ENCODE peak calls at places on chromosomes 4 and X, in four cellular contexts. One of them, this sample, is unnamed.

GRCh38 chrX:31546130-31546529 is 474.3 kb upstream of the FTHL17 start:
- DNase-seq in HCT116: no peak
- DNase-seq in K562: peak; percentile 7
- DNase-seq in HepG2: no peak
- DNase-seq in this sample: no peak

GRCh38 chrX:56783450-56783831 is 54.4 kb downstream of the NBDY start:
- DNase-seq in HepG2: no peak
- DNase-seq in K562: peak; percentile 17
- DNase-seq in HCT116: no peak
- DNase-seq in this sample: no peak

GRCh38 chr4:106058919-106059318 is 163.6 kb downstream of the NPNT start:
- DNase-seq in HepG2: no peak
- DNase-seq in K562: no peak
- DNase-seq in HCT116: no peak
- DNase-seq in this sample: no peak

GRCh38 chr4:176769519-176769918 is 23.2 kb downstream of the VEGFC start:
- DNase-seq in HepG2: no peak
- DNase-seq in HCT116: no peak
- DNase-seq in K562: no peak
- DNase-seq in this sample: no peak

GRCh38 chr4:73090738-73091137 is 21.2 kb upstream of the COX18 start:
- DNase-seq in K562: no peak
- DNase-seq in HepG2: no peak
- DNase-seq in HCT116: no peak
- DNase-seq in this sample: no peak

GRCh38 chr4:165560941-165561340 is 182.1 kb downstream of the CPE start:
- DNase-seq in K562: no peak
- DNase-seq in HCT116: no peak
- DNase-seq in HepG2: no peak
- DNase-seq in this sample: no peak

GRCh38 chr4:156888762-156889161 is 82.8 kb downstream of the PDGFC start:
- DNase-seq in HepG2: no peak
- DNase-seq in K562: no peak
- DNase-seq in HCT116: no peak
- DNase-seq in this sample: no peak

GRCh38 chr4:143700420-143701352 is at the start of gene FREM3:
- DNase-seq in HepG2: no peak
- DNase-seq in HCT116: no peak
- DNase-seq in K562: no peak
- DNase-seq in this sample: no peak

GRCh38 chr4:145545538-145546224 is 64.0 kb downstream of the SMAD1 start:
- DNase-seq in HepG2: no peak
- DNase-seq in K562: no peak
- DNase-seq in HCT116: peak; percentile 41
- DNase-seq in this sample: peak; percentile 74

GRCh38 chr4:155552180-155552579 is 114.5 kb upstream of the GUCY1A1 start:
- DNase-seq in K562: no peak
- DNase-seq in HCT116: no peak
- DNase-seq in HepG2: no peak
- DNase-seq in this sample: no peak

GRCh38 chr4:120704529-120704928 is 218.0 kb downstream of the PRDM5 start:
- DNase-seq in HCT116: no peak
- DNase-seq in K562: no peak
- DNase-seq in HepG2: no peak
- DNase-seq in this sample: no peak

GRCh38 chr4:86771141-86771540 is 78.0 kb downstream of the SLC10A6 start:
- DNase-seq in K562: no peak
- DNase-seq in HepG2: no peak
- DNase-seq in HCT116: no peak
- DNase-seq in this sample: no peak

GRCh38 chr4:123844374-123844773 is 447.8 kb downstream of the SPRY1 start:
- DNase-seq in K562: no peak
- DNase-seq in HCT116: no peak
- DNase-seq in HepG2: no peak
- DNase-seq in this sample: no peak

GRCh38 chr4:10417720-10418119 is 39.5 kb downstream of the ZNF518B start:
- DNase-seq in HCT116: no peak
- DNase-seq in HepG2: no peak
- DNase-seq in K562: no peak
- DNase-seq in this sample: no peak

GRCh38 chr4:113116414-113117345 is 67.2 kb downstream of the ANK2 start:
- DNase-seq in HCT116: no peak
- DNase-seq in HepG2: no peak
- DNase-seq in K562: no peak
- DNase-seq in this sample: no peak
- TF ChIP-seq TCF7L2 in HCT116: no peak
- TF ChIP-seq TCF7L2 in HepG2: no peak
- TF ChIP-seq TCF7L2 in K562: no peak
- TF ChIP-seq TCF7L2 in this sample: no peak

DNA sequence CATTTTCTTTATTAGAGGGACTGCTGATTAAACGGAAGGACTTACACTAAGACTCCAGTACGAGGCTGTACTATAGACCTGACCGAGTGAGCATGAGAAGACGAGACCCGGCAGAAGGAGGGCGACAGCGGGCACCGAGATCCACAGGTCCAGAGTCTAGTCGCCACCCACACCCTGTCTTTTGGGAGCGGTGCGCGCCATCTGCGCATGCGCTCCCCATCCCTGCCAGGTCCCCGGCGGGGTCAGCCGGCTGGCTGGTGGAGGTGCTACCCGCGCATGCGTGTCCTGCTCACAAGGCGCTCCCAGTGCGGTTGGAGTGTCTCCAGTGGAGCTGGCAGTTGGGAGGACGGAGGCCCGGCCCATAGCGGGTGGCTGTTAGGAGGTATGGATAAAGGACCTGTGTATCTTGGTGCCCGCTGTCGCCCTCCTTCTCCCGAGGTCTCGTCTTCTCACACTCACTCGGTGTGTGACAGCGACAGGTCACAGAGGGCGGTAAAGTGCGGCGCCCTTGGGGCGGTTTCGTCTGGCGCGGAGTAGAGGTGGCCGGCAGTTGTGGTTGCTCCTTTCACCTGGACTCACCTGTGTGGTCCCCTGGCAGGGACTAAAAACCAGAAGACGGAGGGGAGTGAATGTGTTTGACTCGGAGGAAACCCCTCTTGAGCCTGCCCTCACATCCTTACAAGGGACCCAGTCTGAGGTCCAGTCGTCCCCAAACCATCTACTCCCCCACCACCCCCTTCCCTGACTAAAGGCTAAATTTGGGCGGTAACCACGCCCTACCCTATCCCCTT is 7.6 kb upstream of the HSD17B10 start:
- DNase-seq in HepG2: peak; percentile 62
- DNase-seq in HCT116: peak; percentile 71
- DNase-seq in K562: no peak
- DNase-seq in this sample: no peak
- TF ChIP-seq POLR2AphosphoS5 in HepG2: no peak
- TF ChIP-seq POLR2AphosphoS5 in HCT116: peak; percentile 71
- TF ChIP-seq POLR2AphosphoS5 in K562: no peak
- TF ChIP-seq POLR2AphosphoS5 in this sample: peak; percentile 76

GRCh38 chrX:10414872-10415703 is 205.3 kb downstream of the MID1 start:
- DNase-seq in HCT116: no peak
- DNase-seq in HepG2: no peak
- DNase-seq in K562: no peak
- DNase-seq in this sample: no peak
- H3K27ac ChIP-seq in HCT116: no peak overlapping the region
- H3K27ac ChIP-seq in HepG2: no peak overlapping the region
- H3K27ac ChIP-seq in K562: no peak overlapping the region
- H3K27ac ChIP-seq in this sample: no peak overlapping the region

GRCh38 chrX:15016051-15016450 is 142.8 kb downstream of the MOSPD2 start:
- DNase-seq in HCT116: no peak
- DNase-seq in HepG2: no peak
- DNase-seq in K562: no peak
- DNase-seq in this sample: no peak
- TF ChIP-seq TCF7L2 in HCT116: no peak
- TF ChIP-seq TCF7L2 in HepG2: no peak
- TF ChIP-seq TCF7L2 in K562: no peak
- TF ChIP-seq TCF7L2 in this sample: no peak

This sample was measured in Panc1.